ENCODE peak calls at places on chromosome 20, in nine cellular contexts. Q is NCI-H1930; Z is AML-193; S is ovary; W is NCI-H1436; U is omental fat pad; N is NCI-H226; I is Karpas-422; L is activated gamma-delta T cell treated with anti-CD3 and anti-CD28 coated beads, Interleukin-2, amount 50 U/mL, for 16 hours. B is an unnamed sample.

GRCh38 chr20:10876558-10876957 is 202.8 kb upstream of the JAG1 start:
- DNase-seq in Q (no peak), Z (no peak), S (no peak), W (no peak), U (no peak), N (no peak), I (no peak), L (no peak), B (no peak)

GRCh38 chr20:46464451-46464850 is 48.9 kb downstream of the ZNF334 start:
- DNase-seq in Q (no peak), Z (no peak), S (no peak), W (no peak), U (no peak), N (no peak), I (no peak), L (no peak), B (no peak)

GRCh38 chr20:64151634-64152530 is 12.4 kb upstream of the MYT1 start:
- DNase-seq in Q (no peak), Z (no peak), S (no peak), W (no peak), U (no peak), N (no peak), I (no peak), L (no peak), B (peak; percentile 7)

GRCh38 chr20:16404171-16404570 is 169.1 kb downstream of the KIF16B start:
- DNase-seq in Q (no peak), Z (no peak), S (no peak), W (no peak), U (no peak), N (no peak), I (no peak), L (no peak), B (no peak)

GRCh38 chr20:16283307-16283706 is 289.9 kb downstream of the KIF16B start:
- DNase-seq in Q (no peak), Z (no peak), S (no peak), W (no peak), U (no peak), N (no peak), I (no peak), L (no peak), B (no peak)

GRCh38 chr20:2804921-2805681 is 4.7 kb upstream of the CPXM1 start:
- DNase-seq in Q (no peak), Z (no peak), S (no peak), W (no peak), U (no peak), N (no peak), I (no peak), L (no peak), B (peak; percentile 42)

GRCh38 chr20:11529046-11529445 is 388.6 kb upstream of the BTBD3 start:
- DNase-seq in Q (no peak), Z (no peak), S (no peak), W (no peak), U (no peak), N (no peak), I (no peak), L (no peak), B (no peak)

GRCh38 chr20:25238319-25239037 is 9.4 kb upstream of the PYGB start:
- DNase-seq in Q (no peak), Z (no peak), S (no peak), W (no peak), U (no peak), N (no peak), I (no peak), L (no peak), B (no peak)

GRCh38 chr20:7375905-7376304 is 564.4 kb downstream of the HAO1 start:
- DNase-seq in Q (no peak), Z (peak; percentile 3), S (no peak), W (no peak), U (no peak), N (no peak), I (peak; percentile 71), L (no peak), B (no peak)

GRCh38 chr20:2108987-2109386 is 7.4 kb downstream of the STK35 start:
- DNase-seq in Q (no peak), Z (no peak), S (no peak), W (no peak), U (no peak), N (peak; percentile 72), I (no peak), L (no peak), B (no peak)

GRCh38 chr20:2756056-2756611 is 44.3 kb downstream of the CPXM1 start:
- DNase-seq in Q (no peak), Z (no peak), S (peak; percentile 55), W (no peak), U (no peak), N (no peak), I (no peak), L (no peak), B (no peak)

GRCh38 chr20:57425150-57426013 is 34.2 kb downstream of the RBM38 start:
- DNase-seq in Q (no peak), Z (no peak), S (no peak), W (peak; percentile 72), U (no peak), N (no peak), I (peak; percentile 56), L (no peak), B (peak; percentile 32)

GRCh38 chr20:16612708-16613107 is 39.5 kb upstream of the KIF16B start:
- DNase-seq in Q (no peak), Z (no peak), S (no peak), W (no peak), U (no peak), N (no peak), I (no peak), L (no peak), B (peak; percentile 30)

GRCh38 chr20:22836877-22837276 is 198.2 kb upstream of the SSTR4 start:
- DNase-seq in Q (no peak), Z (no peak), S (no peak), W (no peak), U (no peak), N (no peak), I (no peak), L (no peak), B (no peak)

GRCh38 chr20:51454250-51454865 is 88.2 kb downstream of the NFATC2 start:
- DNase-seq in Q (no peak), Z (no peak), S (no peak), W (no peak), U (no peak), N (no peak), I (no peak), L (no peak), B (no peak)

GRCh38 chr20:57977141-57977540 is 251.3 kb downstream of the ANKRD60 start:
- DNase-seq in Q (no peak), Z (no peak), S (no peak), W (no peak), U (no peak), N (no peak), I (no peak), L (no peak), B (peak; percentile 41)

GRCh38 chr20:34859367-34859766 is 13.3 kb downstream of the GGT7 start:
- DNase-seq in Q (no peak), Z (no peak), S (no peak), W (no peak), U (no peak), N (no peak), I (no peak), L (no peak), B (no peak)

GRCh38 chr20:52985687-52986086 is 13.5 kb downstream of the TSHZ2 start:
- DNase-seq in Q (no peak), Z (no peak), S (no peak), W (no peak), U (no peak), N (no peak), I (no peak), L (no peak), B (no peak)

GRCh38 chr20:50848341-50848808 is 53.5 kb downstream of the BCAS4 start:
- DNase-seq in Q (no peak), Z (no peak), S (peak; percentile 67), W (no peak), U (no peak), N (peak; percentile 77), I (peak; percentile 63), L (no peak), B (peak; percentile 47)

GRCh38 chr20:57941572-57942381 is 232.0 kb upstream of the PMEPA1 start:
- DNase-seq in Q (no peak), Z (no peak), S (no peak), W (no peak), U (no peak), N (no peak), I (no peak), L (no peak), B (no peak)

GRCh38 chr20:37956099-37956498 is 53.2 kb downstream of the VSTM2L start:
- DNase-seq in Q (no peak), Z (no peak), S (no peak), W (no peak), U (no peak), N (no peak), I (peak; percentile 29), L (no peak), B (no peak)

GRCh38 chr20:41457173-41457857 is 90.7 kb upstream of the EMILIN3 start:
- DNase-seq in Q (no peak), Z (no peak), S (no peak), W (no peak), U (no peak), N (no peak), I (no peak), L (no peak), B (no peak)

GRCh38 chr20:57960803-57961575 is 251.2 kb upstream of the PMEPA1 start:
- DNase-seq in Q (no peak), Z (no peak), S (no peak), W (no peak), U (no peak), N (no peak), I (no peak), L (no peak), B (no peak)

GRCh38 chr20:50519036-50519780 is 9.0 kb downstream of the PTPN1 start:
- DNase-seq in Q (no peak), Z (no peak), S (no peak), W (no peak), U (no peak), N (no peak), I (no peak), L (no peak), B (no peak)

GRCh38 chr20:61385316-61385715 is 133.3 kb downstream of the CDH4 start:
- DNase-seq in Q (no peak), Z (no peak), S (no peak), W (no peak), U (no peak), N (no peak), I (no peak), L (no peak), B (no peak)

GRCh38 chr20:3383878-3384495 is 23.5 kb downstream of the DNAAF9 start:
- DNase-seq in Q (no peak), Z (no peak), S (no peak), W (no peak), U (no peak), N (no peak), I (no peak), L (no peak), B (no peak)

GRCh38 chr20:17460119-17460518 is 71.1 kb downstream of the BFSP1 start:
- DNase-seq in Q (no peak), Z (no peak), S (no peak), W (no peak), U (no peak), N (no peak), I (no peak), L (no peak), B (no peak)

GRCh38 chr20:6828794-6829423 is 61.4 kb downstream of the BMP2 start:
- DNase-seq in Q (peak; percentile 24), Z (peak; percentile 9), S (peak; percentile 46), W (peak; percentile 64), U (peak; percentile 85), N (peak; percentile 13), I (peak; percentile 85), L (no peak), B (peak; percentile 35)

GRCh38 chr20:50026746-50027575 is 44.2 kb downstream of the SNAI1 start:
- DNase-seq in Q (no peak), Z (no peak), S (no peak), W (no peak), U (no peak), N (no peak), I (no peak), L (no peak), B (no peak)

GRCh38 chr20:53923745-53924369 is 146.5 kb downstream of the BCAS1 start:
- DNase-seq in Q (no peak), Z (no peak), S (no peak), W (no peak), U (no peak), N (no peak), I (no peak), L (no peak), B (no peak)

GRCh38 chr20:21571841-21572690 is 58.2 kb upstream of the NKX2-2 start:
- DNase-seq in Q (no peak), Z (peak; percentile 4), S (no peak), W (peak; percentile 33), U (no peak), N (no peak), I (peak; percentile 62), L (no peak), B (no peak)